ENCODE peak calls at places on chromosomes 3 and 15, in eight cellular contexts. X, S, D, Q, A, H, J and O are unnamed samples.

GRCh38 chr3:65953881-65954733 is 84.6 kb downstream of the MAGI1 start:
- DNase-seq in D (no peak), A (peak), J (peak), H (no peak), S (no peak), Q (no peak), X (no peak), O (no peak)

GRCh38 chr15:74253276-74253921 is 17.3 kb downstream of the CCDC33 start:
- DNase-seq in D (no peak), A (no peak), J (no peak), Q (no peak), S (no peak), X (no peak), H (no peak), O (peak)

GRCh38 chr3:126106336-126107202 is 22.6 kb upstream of the SLC41A3 start:
- DNase-seq in D (no peak), H (no peak), S (no peak), A (no peak), J (no peak), Q (no peak), X (no peak), O (no peak)

GRCh38 chr3:64488938-64489337 is 198.9 kb downstream of the ADAMTS9 start:
- DNase-seq in J (no peak), S (peak), X (no peak), H (no peak), A (no peak), Q (no peak), D (no peak), O (peak)

GRCh38 chr3:194983620-194984019 is 287.3 kb downstream of the XXYLT1 start:
- DNase-seq in S (no peak), D (no peak), Q (no peak), H (no peak), J (no peak), X (no peak), A (no peak), O (no peak)

GRCh38 chr15:67869700-67870099 is 29.9 kb upstream of the RNU6-1 start:
- DNase-seq in Q (no peak), X (no peak), J (no peak), S (no peak), H (no peak), A (no peak), D (no peak), O (no peak)

GRCh38 chr15:79673416-79674123 is 223.2 kb downstream of the MTHFS start:
- DNase-seq in D (no peak), A (no peak), Q (no peak), S (peak), J (no peak), X (no peak), H (peak), O (no peak)

GRCh38 chr15:63476229-63476632 is 28.2 kb upstream of the USP3 start:
- DNase-seq in H (peak), J (peak), S (no peak), A (no peak), X (no peak), Q (no peak), D (peak), O (no peak)

GRCh38 chr3:10988991-10989484 is 3.5 kb upstream of the SLC6A1 start:
- DNase-seq in D (no peak), S (no peak), J (no peak), X (no peak), A (no peak), H (no peak), Q (no peak), O (no peak)

GRCh38 chr15:67013696-67014095 is 51.7 kb upstream of the SMAD3 start:
- DNase-seq in H (no peak), S (peak), J (no peak), D (peak), X (no peak), A (no peak), Q (peak), O (peak)

GRCh38 chr15:66095871-66096710 is 157.5 kb downstream of the MEGF11 start:
- DNase-seq in D (no peak), X (no peak), H (no peak), Q (no peak), S (no peak), A (no peak), J (peak), O (peak)

GRCh38 chr15:100663550-100664335 is 61.4 kb downstream of the ASB7 start:
- DNase-seq in H (no peak), Q (no peak), A (no peak), J (no peak), D (no peak), S (no peak), X (no peak), O (no peak)

GRCh38 chr3:45067941-45068340 is 41.8 kb downstream of the CLEC3B start:
- DNase-seq in J (no peak), X (no peak), S (no peak), D (no peak), A (no peak), Q (no peak), H (no peak), O (no peak)

GRCh38 chr15:68885070-68885469 is 45.3 kb upstream of the SPESP1 start:
- DNase-seq in H (no peak), J (no peak), Q (no peak), S (no peak), X (no peak), A (no peak), D (no peak), O (no peak)

GRCh38 chr15:77838061-77838460 is 205.3 kb upstream of the LINGO1 start:
- DNase-seq in Q (no peak), S (no peak), J (no peak), H (no peak), D (no peak), A (no peak), X (no peak), O (no peak)

GRCh38 chr15:36808401-36809160 is 229.2 kb downstream of the CDIN1 start:
- DNase-seq in H (no peak), X (no peak), S (no peak), Q (no peak), A (peak), D (no peak), J (peak), O (no peak)

GRCh38 chr3:145936986-145937385 is 224.0 kb downstream of the PLOD2 start:
- DNase-seq in H (no peak), Q (no peak), J (no peak), S (no peak), D (no peak), A (no peak), X (no peak), O (no peak)

GRCh38 chr3:149581681-149582349 is 76.0 kb downstream of the WWTR1 start:
- DNase-seq in H (peak), D (no peak), A (no peak), S (peak), Q (no peak), X (no peak), J (no peak), O (peak)

GRCh38 chr15:64024172-64025050 is 21.9 kb downstream of the DAPK2 start:
- DNase-seq in X (no peak), Q (no peak), D (no peak), H (no peak), J (no peak), S (no peak), A (no peak), O (no peak)

GRCh38 chr15:62957130-62957529 is 85.4 kb upstream of the TPM1 start:
- DNase-seq in A (no peak), J (no peak), Q (no peak), H (no peak), S (no peak), X (no peak), D (no peak), O (no peak)

GRCh38 chr3:173396191-173397041 is 1.1 kb upstream of the NLGN1 start:
- DNase-seq in H (no peak), A (no peak), Q (peak), D (no peak), S (peak), X (no peak), J (no peak), O (peak)

GRCh38 chr15:63362196-63362595 is 19.4 kb downstream of the CA12 start:
- DNase-seq in S (no peak), Q (no peak), D (no peak), A (peak), X (no peak), H (no peak), J (no peak), O (peak)

GRCh38 chr3:122786067-122786466 is 7.6 kb downstream of the HSPBAP1 start:
- DNase-seq in Q (no peak), A (no peak), H (peak), D (no peak), S (no peak), X (no peak), J (peak), O (no peak)

GRCh38 chr3:66355394-66355793 is 134.6 kb downstream of the SLC25A26 start:
- DNase-seq in A (no peak), J (no peak), H (no peak), X (no peak), Q (no peak), S (no peak), D (no peak), O (no peak)

GRCh38 chr15:69338535-69339213 is 40.0 kb downstream of the PAQR5 start:
- DNase-seq in S (no peak), D (no peak), Q (no peak), J (no peak), A (no peak), X (no peak), H (no peak), O (no peak)

GRCh38 chr15:78878356-78878755 is 5.7 kb downstream of the MORF4L1 start:
- DNase-seq in X (no peak), J (no peak), S (no peak), H (no peak), Q (no peak), D (no peak), A (no peak), O (no peak)

GRCh38 chr3:175893566-175893965 is 1034.4 kb downstream of the NAALADL2 start:
- DNase-seq in X (no peak), A (no peak), J (no peak), D (no peak), Q (no peak), S (no peak), H (no peak), O (no peak)

DNA sequence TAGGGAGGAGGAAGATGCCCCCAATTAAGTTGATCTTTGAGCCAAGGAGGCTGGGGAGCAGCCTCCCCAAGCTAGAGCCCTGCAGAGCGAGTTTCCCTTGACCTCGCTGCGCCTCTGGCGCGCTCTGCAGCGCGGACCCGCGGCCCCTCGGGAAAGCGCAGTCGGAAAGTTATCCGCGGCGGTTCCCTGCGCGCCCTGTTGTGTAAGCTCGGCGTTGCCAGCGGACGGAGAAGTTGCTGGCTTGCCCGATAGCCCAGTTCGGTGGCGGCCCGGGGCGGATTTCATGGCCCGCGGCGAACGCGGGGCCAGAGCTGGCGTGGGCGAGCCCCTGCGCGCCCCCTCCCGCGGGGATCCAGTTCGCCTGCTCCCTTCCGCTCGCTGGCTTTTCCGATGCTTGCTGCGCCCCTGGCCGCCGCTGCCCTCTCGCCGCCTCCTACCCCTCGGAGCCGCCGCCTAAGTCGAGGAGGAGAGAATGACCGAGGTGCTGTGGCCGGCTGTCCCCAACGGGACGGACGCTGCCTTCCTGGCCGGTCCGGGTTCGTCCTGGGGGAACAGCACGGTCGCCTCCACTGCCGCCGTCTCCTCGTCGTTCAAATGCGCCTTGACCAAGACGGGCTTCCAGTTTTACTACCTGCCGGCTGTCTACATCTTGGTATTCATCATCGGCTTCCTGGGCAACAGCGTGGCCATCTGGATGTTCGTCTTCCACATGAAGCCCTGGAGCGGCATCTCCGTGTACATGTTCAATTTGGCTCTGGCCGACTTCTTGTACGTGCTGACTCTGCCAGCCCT is 576 bp downstream of the P2RY1 start:
- DNase-seq in H (no peak), X (peak), Q (peak), A (peak), S (peak), J (no peak), D (no peak), O (peak)
- TF ChIP-seq CTCF in H (no peak), X (peak), Q (no peak), A (no peak), S (peak), J (no peak), D (no peak), O (peak)

GRCh38 chr3:158308533-158308932 is 198.6 kb downstream of the RSRC1 start:
- DNase-seq in A (no peak), S (no peak), H (no peak), D (no peak), Q (no peak), J (no peak), X (no peak), O (no peak)

GRCh38 chr3:158312560-158313141 is 202.8 kb downstream of the RSRC1 start:
- DNase-seq in X (no peak), H (no peak), J (no peak), A (no peak), S (no peak), D (no peak), Q (no peak), O (no peak)

GRCh38 chr3:158314426-158315357 is 204.8 kb downstream of the RSRC1 start:
- DNase-seq in H (no peak), D (no peak), Q (no peak), A (no peak), X (no peak), S (no peak), J (no peak), O (no peak)

GRCh38 chr3:158313344-158313927 is 203.5 kb downstream of the RSRC1 start:
- DNase-seq in H (no peak), Q (no peak), A (no peak), J (peak), D (no peak), X (no peak), S (peak), O (no peak)
- TF ChIP-seq CTCF in H (peak), Q (peak), A (no peak), J (peak), D (peak), X (no peak), S (peak), O (peak)

GRCh38 chr15:99386429-99386828 is 135.1 kb downstream of the LRRC28 start:
- DNase-seq in S (no peak), X (no peak), A (no peak), Q (no peak), H (no peak), J (no peak), D (no peak), O (no peak)

GRCh38 chr15:99385865-99386264 is 134.6 kb downstream of the LRRC28 start:
- DNase-seq in H (no peak), D (peak), X (peak), S (no peak), Q (no peak), A (peak), J (peak), O (no peak)

GRCh38 chr15:99387769-99388168 is 136.5 kb downstream of the LRRC28 start:
- DNase-seq in D (no peak), S (no peak), Q (no peak), A (no peak), J (no peak), X (no peak), H (no peak), O (no peak)

GRCh38 chr15:99390667-99391066 is 139.4 kb downstream of the LRRC28 start:
- DNase-seq in S (peak), J (peak), X (no peak), D (no peak), A (no peak), Q (no peak), H (no peak), O (no peak)

DNA sequence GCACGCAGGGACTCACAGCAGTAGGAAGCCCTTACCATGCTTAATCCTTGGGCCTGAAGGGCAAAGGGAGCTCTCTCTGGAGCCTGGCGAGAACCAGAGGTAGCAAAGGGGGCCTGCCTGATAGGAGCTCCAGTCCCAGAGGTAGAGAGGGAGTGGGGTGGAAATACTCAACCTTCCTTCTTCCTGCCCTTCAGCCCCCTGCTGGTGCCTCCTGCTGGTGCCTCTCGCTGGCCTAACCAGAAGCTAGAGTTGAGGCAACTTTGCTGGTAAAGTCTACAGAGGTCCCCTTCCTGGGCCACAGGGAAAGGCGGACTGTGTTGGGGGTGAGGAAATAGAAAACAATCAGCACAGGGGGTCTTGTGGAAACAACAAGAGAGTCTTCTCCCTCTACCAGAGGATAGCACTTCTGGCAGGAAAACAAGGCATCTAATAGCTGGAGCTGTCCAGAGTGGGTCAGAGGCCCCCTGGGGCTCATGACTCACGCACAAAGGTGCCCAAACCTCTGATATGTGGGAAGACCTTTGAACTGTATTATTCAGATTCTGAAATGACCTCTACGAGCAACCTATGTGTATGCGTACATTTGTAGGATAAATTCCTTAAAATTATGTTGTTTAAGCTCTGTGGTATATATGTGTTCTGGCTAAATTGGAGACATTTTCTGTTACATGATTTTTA is 133.8 kb downstream of the LRRC28 start:
- DNase-seq in D (no peak), J (peak), S (no peak), Q (no peak), H (no peak), X (no peak), A (no peak), O (no peak)
- TF ChIP-seq CTCF in D (no peak), J (peak), S (no peak), Q (peak), H (peak), X (no peak), A (no peak), O (no peak)

GRCh38 chr3:52289747-52290595 is 2.3 kb downstream of the GLYCTK start:
- DNase-seq in S (no peak), X (no peak), Q (no peak), H (no peak), A (peak), J (peak), D (no peak), O (no peak)
- TF ChIP-seq CTCF in S (no peak), X (no peak), Q (no peak), H (no peak), A (no peak), J (peak), D (no peak), O (no peak)

DNA sequence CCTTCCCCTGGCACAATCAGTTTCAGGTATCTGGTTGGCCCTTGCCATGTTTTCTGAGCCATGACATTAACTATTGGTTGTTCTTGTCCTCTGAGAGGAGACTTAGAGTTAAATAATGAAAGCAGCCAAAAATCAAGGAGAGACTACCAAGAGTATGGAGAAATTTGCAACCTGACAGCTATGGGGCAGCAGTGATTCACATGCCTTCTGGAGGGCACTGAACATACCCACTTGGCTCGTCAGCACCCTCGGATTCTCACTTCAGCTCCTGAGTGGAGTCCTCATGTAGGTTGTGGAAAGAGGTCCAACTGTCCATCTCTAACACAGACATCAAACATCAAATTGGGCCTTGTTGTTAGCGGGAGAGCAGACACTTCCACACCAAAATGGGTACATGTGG is 265.6 kb downstream of the EBLN2 start:
- DNase-seq in A (no peak), D (no peak), H (no peak), J (no peak), Q (no peak), S (no peak), X (no peak), O (no peak)
- TF ChIP-seq CTCF in A (no peak), D (no peak), H (no peak), J (no peak), Q (no peak), S (no peak), X (no peak), O (no peak)

GRCh38 chr3:152438181-152438580 is 169.5 kb downstream of the MBNL1 start:
- DNase-seq in H (no peak), Q (no peak), A (no peak), D (no peak), J (no peak), X (no peak), S (no peak), O (no peak)

GRCh38 chr3:152430223-152431002 is 161.7 kb downstream of the MBNL1 start:
- DNase-seq in J (no peak), H (no peak), D (no peak), S (peak), A (no peak), X (no peak), Q (no peak), O (no peak)

GRCh38 chr3:152438706-152439105 is 170.0 kb downstream of the MBNL1 start:
- DNase-seq in D (no peak), J (no peak), H (no peak), A (no peak), S (no peak), X (no peak), Q (no peak), O (no peak)

GRCh38 chr3:152436707-152437615 is 168.2 kb downstream of the MBNL1 start:
- DNase-seq in Q (peak), D (no peak), A (no peak), H (no peak), S (no peak), J (no peak), X (no peak), O (no peak)

DNA sequence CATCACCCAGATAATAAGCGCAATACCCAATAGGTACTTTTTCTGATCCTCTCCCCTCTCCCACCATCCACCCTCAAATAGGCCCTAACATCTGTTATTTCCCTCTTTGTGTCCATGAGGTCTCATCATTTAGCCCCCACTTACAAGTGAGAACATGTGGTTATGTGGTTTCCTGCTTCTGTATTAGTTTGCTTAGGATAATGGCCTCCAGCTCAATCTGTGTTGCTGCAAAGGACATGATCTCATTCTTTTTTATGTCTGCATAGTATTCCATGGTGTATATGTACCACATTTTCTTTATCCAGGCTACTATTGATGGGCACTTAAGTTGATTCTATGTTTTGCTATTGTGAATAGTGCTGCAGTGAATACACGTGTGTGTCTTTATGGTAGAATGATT is 165.4 kb downstream of the MBNL1 start:
- DNase-seq in Q (no peak), J (no peak), X (no peak), D (no peak), S (no peak), H (no peak), A (no peak), O (no peak)
- TF ChIP-seq CTCF in Q (no peak), J (no peak), X (no peak), D (no peak), S (no peak), H (no peak), A (no peak), O (no peak)

DNA sequence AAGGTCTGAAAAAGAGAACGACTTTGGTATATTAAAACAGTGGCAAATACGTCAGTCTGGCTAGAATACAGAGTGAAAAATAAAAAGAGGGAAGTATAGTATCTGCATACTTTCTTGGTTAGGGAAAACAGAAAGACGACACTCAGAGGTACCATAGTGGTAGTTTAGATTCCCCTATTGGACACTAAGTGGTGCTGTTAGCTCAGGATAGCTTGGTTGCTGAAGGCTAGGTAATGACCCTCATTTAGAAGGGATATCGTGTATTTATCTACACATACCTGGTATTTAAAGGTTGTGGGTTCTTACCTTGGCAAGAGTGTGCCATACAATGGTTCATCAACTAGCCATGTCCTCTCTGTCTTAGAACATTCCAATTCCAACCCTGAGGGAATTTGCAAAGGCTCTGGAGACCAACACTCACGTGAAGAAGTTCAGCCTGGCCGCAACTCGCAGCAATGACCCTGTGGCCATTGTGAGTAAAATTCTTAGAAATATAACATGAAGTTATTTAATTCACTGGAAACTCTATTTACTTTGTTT is 31.0 kb downstream of the TMOD2 start:
- DNase-seq in A (no peak), D (no peak), J (no peak), X (no peak), H (no peak), Q (no peak), S (peak), O (no peak)
- TF ChIP-seq CTCF in A (no peak), D (peak), J (peak), X (no peak), H (peak), Q (no peak), S (peak), O (no peak)